ENCODE peak calls at places on chromosomes 12 and 14, in ten cellular contexts. I is effector memory CD4-positive, alpha-beta T cell; U is transverse colon; F is suprapubic skin; X is heart right ventricle; T is IMR-90; N is iPS DF 6.9; E is stomach; O is ovary; B is heart left ventricle. V is an unnamed sample. For H3K4me1, the result is how much of the 10 kb centered on the place peaks cover.

GRCh38 chr14:51846631-51847488 is 13.6 kb upstream of the GNG2 start:
- DNase-seq in I (peak), U (peak), F (no peak), X (peak), T (peak), N (peak), E (peak), O (no peak), B (peak), V (no peak)

GRCh38 chr14:65940056-65940735 is 527.7 kb downstream of the FUT8 start:
- DNase-seq in I (no peak), U (no peak), F (no peak), X (no peak), T (no peak), N (no peak), E (no peak), O (no peak), B (no peak), V (no peak)

GRCh38 chr12:54431911-54432814 is 13.1 kb upstream of the ITGA5 start:
- DNase-seq in I (no peak), U (peak), F (peak), X (peak), T (peak), N (no peak), E (peak), O (peak), B (peak), V (no peak)

GRCh38 chr14:59852350-59852749 is 18.2 kb downstream of the RTN1 start:
- DNase-seq in I (no peak), U (no peak), F (no peak), X (no peak), T (no peak), N (no peak), E (no peak), O (no peak), B (no peak), V (no peak)

GRCh38 chr14:59085207-59085739 is 103.2 kb upstream of the DAAM1 start:
- DNase-seq in I (no peak), U (no peak), F (no peak), X (no peak), T (no peak), N (no peak), E (no peak), O (no peak), B (no peak), V (no peak)

GRCh38 chr12:43602738-43603137 is 50.7 kb upstream of the ADAMTS20 start:
- DNase-seq in I (no peak), U (no peak), F (no peak), X (no peak), T (no peak), N (no peak), E (no peak), O (no peak), B (no peak), V (no peak)

GRCh38 chr14:74478996-74479635 is 14.0 kb downstream of the NPC2 start:
- DNase-seq in I (no peak), U (no peak), F (no peak), X (no peak), T (peak), N (no peak), E (no peak), O (no peak), B (no peak), V (no peak)

GRCh38 chr12:71693126-71693525 is 7.2 kb downstream of the TMEM19 start:
- DNase-seq in I (no peak), U (peak), F (no peak), X (no peak), T (no peak), N (no peak), E (no peak), O (no peak), B (no peak), V (no peak)

GRCh38 chr14:103123634-103124500 is 606 bp downstream of the TNFAIP2 start:
- DNase-seq in I (no peak), U (no peak), F (no peak), X (peak), T (no peak), N (no peak), E (peak), O (peak), B (peak), V (no peak)

GRCh38 chr12:109811624-109811995 is 21.6 kb downstream of the TRPV4 start:
- DNase-seq in I (no peak), U (no peak), F (no peak), X (no peak), T (no peak), N (no peak), E (no peak), O (no peak), B (no peak), V (no peak)

GRCh38 chr14:23578560-23579310 is at the start of gene JPH4:
- DNase-seq in I (no peak), U (no peak), F (no peak), X (no peak), T (no peak), N (no peak), E (peak), O (peak), B (no peak), V (no peak)
- H3K4me3 ChIP-seq in I (no peak), U (no peak), F (peak), X (peak), T (no peak), N (peak), E (peak), O (peak), B (no peak), V (peak)

DNA sequence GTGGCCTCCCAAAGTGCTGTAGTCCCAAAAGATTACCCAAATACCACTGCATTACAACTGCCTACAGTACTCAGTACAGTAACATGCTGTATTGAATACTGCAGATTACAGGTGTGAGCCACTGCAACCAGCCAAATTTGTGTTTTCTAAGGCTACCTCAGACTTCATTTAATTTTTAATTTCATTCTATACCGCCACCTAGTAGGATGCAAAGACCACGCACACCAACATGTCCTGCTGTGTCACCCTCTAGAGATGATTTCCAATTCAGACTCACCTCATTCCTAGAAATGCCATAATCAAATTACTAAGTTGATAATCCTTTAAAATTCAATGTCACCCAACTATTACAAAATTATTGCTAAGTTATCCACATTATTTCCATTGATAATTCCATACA is 15.1 kb downstream of the DICER1 start:
- DNase-seq in I (no peak), U (no peak), F (no peak), X (no peak), T (no peak), N (no peak), E (no peak), O (no peak), B (no peak), V (no peak)
- H3K27ac ChIP-seq in I (no peak), U (no peak), F (no peak), X (no peak), T (no peak), N (no peak), E (no peak), O (no peak), B (no peak), V (no peak)

GRCh38 chr12:93427779-93428564 is 13.8 kb downstream of the UBE2N start:
- DNase-seq in I (no peak), U (no peak), F (no peak), X (no peak), T (peak), N (no peak), E (no peak), O (no peak), B (no peak), V (no peak)
- H3K4me1 ChIP-seq in I (under half), U (under half), F (half or more), X (under half), T (under half), N (under half), E (half or more), O (under half), B (half or more), V (under half)

GRCh38 chr12:40225337-40225983 is 663 bp downstream of the LRRK2 start:
- DNase-seq in I (no peak), U (no peak), F (no peak), X (no peak), T (no peak), N (no peak), E (no peak), O (no peak), B (no peak), V (no peak)

GRCh38 chr12:40224439-40225291 is at the start of gene LRRK2:
- DNase-seq in I (peak), U (peak), F (peak), X (peak), T (peak), N (no peak), E (peak), O (peak), B (peak), V (peak)

GRCh38 chr12:40226652-40227051 is 1.9 kb downstream of the LRRK2 start:
- DNase-seq in I (no peak), U (peak), F (peak), X (no peak), T (peak), N (no peak), E (no peak), O (peak), B (no peak), V (no peak)

GRCh38 chr12:40227447-40227846 is 2.6 kb downstream of the LRRK2 start:
- DNase-seq in I (no peak), U (no peak), F (no peak), X (no peak), T (no peak), N (no peak), E (no peak), O (no peak), B (no peak), V (no peak)

GRCh38 chr12:40225984-40226602 is 1.3 kb downstream of the LRRK2 start:
- DNase-seq in I (no peak), U (no peak), F (no peak), X (no peak), T (no peak), N (no peak), E (no peak), O (no peak), B (no peak), V (no peak)
- H3K4me3 ChIP-seq in I (no peak), U (peak), F (peak), X (peak), T (no peak), N (no peak), E (peak), O (peak), B (peak), V (peak)

DNA sequence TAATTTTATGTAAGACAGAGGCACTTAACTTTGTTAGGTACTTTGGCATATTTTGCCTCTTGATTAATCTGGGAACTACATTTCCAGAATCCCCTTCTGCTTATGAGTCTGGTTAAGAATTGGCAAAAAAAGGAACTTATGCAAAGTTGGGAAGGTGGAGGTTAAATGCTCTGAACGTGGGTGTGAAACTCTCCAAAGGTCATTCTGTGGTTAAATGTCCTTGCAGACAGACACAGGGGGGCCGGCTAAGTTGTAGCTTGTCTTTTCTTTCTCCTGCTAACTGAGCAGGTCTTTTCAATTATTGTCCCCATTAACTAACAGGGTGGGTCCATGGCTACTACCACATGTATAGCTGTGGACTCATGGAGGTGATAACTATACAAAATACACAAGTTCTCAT is 248.6 kb upstream of the NOVA1 start:
- DNase-seq in I (no peak), U (no peak), F (no peak), X (no peak), T (no peak), N (no peak), E (no peak), O (no peak), B (no peak), V (no peak)
- H3K27ac ChIP-seq in I (no peak), U (no peak), F (no peak), X (no peak), T (no peak), N (no peak), E (no peak), O (no peak), B (no peak), V (no peak)

GRCh38 chr14:105299654-105300541 is 903 bp downstream of the BRF1 start:
- DNase-seq in I (no peak), U (peak), F (no peak), X (peak), T (no peak), N (no peak), E (no peak), O (peak), B (peak), V (no peak)
- H3K4me1 ChIP-seq in I (under half), U (under half), F (under half), X (under half), T (under half), N (under half), E (under half), O (under half), B (under half), V (under half)

DNA sequence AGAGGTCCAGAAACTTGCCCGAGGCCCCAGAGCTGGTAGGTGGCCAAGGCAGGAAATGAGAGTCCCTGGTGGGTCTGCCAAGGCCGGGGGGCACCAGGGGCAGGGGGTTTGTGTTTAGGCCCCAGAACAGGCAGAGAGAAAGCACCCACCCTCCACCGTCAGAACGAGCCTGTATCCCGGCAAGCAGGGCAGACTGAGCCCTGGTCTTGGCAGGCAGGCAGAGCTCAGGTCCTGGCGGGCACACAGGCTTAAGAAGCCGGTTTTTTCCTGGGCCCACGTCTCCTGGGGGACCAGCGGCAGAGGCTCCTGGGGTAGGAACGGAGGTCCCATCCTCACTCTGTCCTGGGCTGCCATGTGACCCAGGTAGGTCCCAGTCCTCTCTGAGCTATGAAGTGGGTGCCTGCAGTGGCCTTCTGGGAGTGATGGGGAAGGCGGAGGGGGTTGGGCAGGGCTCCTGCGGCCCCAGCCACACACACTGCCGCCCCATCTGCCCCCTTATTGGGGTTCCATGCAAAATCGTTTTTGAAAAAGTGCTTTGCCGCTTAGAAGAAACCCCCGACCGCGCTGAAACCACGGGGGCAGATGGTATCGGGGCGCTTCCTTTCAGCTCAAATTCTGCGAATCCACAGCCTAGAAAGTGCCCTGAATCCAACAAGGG is 24.2 kb downstream of the SH2B3 start:
- DNase-seq in I (peak), U (no peak), F (peak), X (no peak), T (no peak), N (no peak), E (no peak), O (no peak), B (no peak), V (no peak)
- H3K4me3 ChIP-seq in I (peak), U (no peak), F (peak), X (peak), T (no peak), N (no peak), E (peak), O (no peak), B (no peak), V (no peak)

GRCh38 chr12:15899282-15899870 is 11.8 kb upstream of the DERA start:
- DNase-seq in I (no peak), U (no peak), F (no peak), X (no peak), T (no peak), N (no peak), E (no peak), O (no peak), B (no peak), V (no peak)

GRCh38 chr12:15893260-15893659 is 11.1 kb downstream of the STRAP start:
- DNase-seq in I (no peak), U (no peak), F (no peak), X (no peak), T (no peak), N (no peak), E (no peak), O (no peak), B (no peak), V (no peak)

GRCh38 chr12:15892645-15893259 is 10.6 kb downstream of the STRAP start:
- DNase-seq in I (no peak), U (no peak), F (no peak), X (no peak), T (no peak), N (no peak), E (no peak), O (no peak), B (no peak), V (no peak)

GRCh38 chr12:15897433-15897832 is 13.7 kb upstream of the DERA start:
- DNase-seq in I (no peak), U (no peak), F (no peak), X (no peak), T (no peak), N (no peak), E (no peak), O (no peak), B (no peak), V (no peak)
- H3K27ac ChIP-seq in I (no peak), U (no peak), F (no peak), X (no peak), T (no peak), N (no peak), E (no peak), O (no peak), B (no peak), V (no peak)

DNA sequence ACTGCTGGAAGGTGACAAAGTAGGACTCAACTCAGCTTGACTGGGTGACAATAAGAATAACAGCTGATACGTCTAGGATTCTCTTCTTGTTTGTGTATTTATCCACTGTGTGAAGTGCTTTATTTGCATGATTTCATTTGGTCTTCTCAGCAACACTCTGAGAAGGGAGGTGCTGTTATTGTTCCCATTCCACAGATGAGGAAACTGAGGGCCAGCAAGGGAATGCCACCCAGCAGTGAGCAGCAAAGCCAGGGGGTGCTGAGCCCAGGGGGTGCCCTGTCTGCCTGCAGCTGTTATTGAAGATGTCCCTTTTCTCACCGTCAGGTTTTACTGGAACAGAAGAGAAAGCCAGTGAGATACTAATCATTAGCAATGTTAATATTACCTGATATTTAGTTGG is 62.8 kb downstream of the RNFT2 start:
- DNase-seq in I (no peak), U (no peak), F (no peak), X (no peak), T (no peak), N (no peak), E (no peak), O (no peak), B (no peak), V (no peak)
- H3K4me1 ChIP-seq in I (under half), U (under half), F (under half), X (under half), T (under half), N (under half), E (under half), O (under half), B (under half), V (under half)

GRCh38 chr12:124861492-124861891 is 2.2 kb downstream of the SCARB1 start:
- DNase-seq in I (no peak), U (peak), F (no peak), X (peak), T (no peak), N (no peak), E (no peak), O (peak), B (peak), V (peak)
- H3K4me3 ChIP-seq in I (no peak), U (no peak), F (no peak), X (no peak), T (no peak), N (no peak), E (no peak), O (no peak), B (no peak), V (no peak)